ENCODE peak calls at places on chromosomes 1 and 21, in six cellular contexts. R is cardiac muscle cell; V is RWPE2; Z is lung; Y is CD8-positive, alpha-beta T cell; K is kidney. T is an unnamed sample. For H3K4me1, the result is how much of the 10 kb centered on the place peaks cover.

GRCh38 chr21:35375115-35375514 is 326.0 kb upstream of the RUNX1 start:
- DNase-seq in V (no peak), K (no peak), Z (no peak), R (no peak), Y (no peak), T (no peak)

GRCh38 chr1:112058815-112059450 is 69.5 kb upstream of the KCND3 start:
- DNase-seq in K (no peak), Z (no peak), V (no peak), Y (no peak), R (peak), T (no peak)

GRCh38 chr1:24435782-24436365 is 20.3 kb downstream of the NIPAL3 start:
- DNase-seq in Z (no peak), V (no peak), Y (no peak), K (no peak), R (no peak), T (no peak)

GRCh38 chr1:236942431-236942830 is 61.8 kb downstream of the MT1HL1 start:
- DNase-seq in Y (no peak), R (no peak), K (no peak), V (no peak), Z (no peak), T (no peak)

GRCh38 chr1:52925571-52926005 is 1.5 kb upstream of the SCP2 start:
- DNase-seq in K (no peak), R (no peak), Y (no peak), Z (no peak), V (no peak), T (no peak)

GRCh38 chr1:225592362-225592761 is 60.6 kb downstream of the ENAH start:
- DNase-seq in V (no peak), Z (no peak), Y (no peak), R (no peak), K (no peak), T (no peak)

GRCh38 chr21:43866233-43866632 is 1.2 kb downstream of the AGPAT3 start:
- DNase-seq in K (no peak), V (no peak), R (peak), Z (no peak), Y (no peak), T (no peak)

GRCh38 chr1:216457356-216457755 is 34.1 kb upstream of the USH2A start:
- DNase-seq in K (no peak), V (no peak), Z (no peak), R (peak), Y (no peak), T (no peak)

GRCh38 chr21:18265955-18266354 is 21.3 kb downstream of the CHODL start:
- DNase-seq in K (no peak), Y (no peak), V (no peak), R (no peak), Z (no peak), T (no peak)

GRCh38 chr1:19504796-19505693 is 19.7 kb upstream of the CAPZB start:
- DNase-seq in Z (no peak), V (no peak), Y (no peak), R (no peak), K (no peak), T (no peak)

GRCh38 chr1:241593186-241593585 is 47.0 kb downstream of the CHML start:
- DNase-seq in K (no peak), Z (no peak), R (no peak), Y (no peak), V (no peak), T (no peak)

GRCh38 chr1:186636786-186637185 is 43.4 kb downstream of the PTGS2 start:
- DNase-seq in Y (no peak), R (no peak), V (no peak), K (no peak), Z (no peak), T (no peak)

GRCh38 chr1:16061255-16061654 is 12.2 kb downstream of the FAM131C start:
- DNase-seq in Z (no peak), K (no peak), Y (no peak), V (no peak), R (no peak), T (peak)

GRCh38 chr1:170707959-170708666 is 44.2 kb downstream of the PRRX1 start:
- DNase-seq in K (no peak), V (no peak), Z (no peak), Y (no peak), R (no peak), T (peak)

GRCh38 chr1:179302076-179302475 is 8.5 kb downstream of the SOAT1 start:
- DNase-seq in V (no peak), Z (no peak), Y (no peak), R (no peak), K (no peak), T (no peak)

GRCh38 chr1:215243275-215244054 is 160.9 kb downstream of the KCNK2 start:
- DNase-seq in V (no peak), Z (no peak), Y (no peak), R (no peak), K (no peak), T (no peak)

GRCh38 chr1:6587261-6588005 is 7.6 kb downstream of the ZBTB48 start:
- DNase-seq in V (no peak), K (no peak), Z (no peak), Y (no peak), R (no peak), T (no peak)

GRCh38 chr1:6588128-6588892 is 8.5 kb downstream of the ZBTB48 start:
- DNase-seq in R (no peak), Z (peak), V (no peak), K (no peak), Y (no peak), T (no peak)

GRCh38 chr1:6590046-6590445 is 10.3 kb downstream of the ZBTB48 start:
- DNase-seq in R (no peak), K (no peak), Y (no peak), V (no peak), Z (no peak), T (no peak)

GRCh38 chr1:6591222-6591621 is 11.4 kb downstream of the ZBTB48 start:
- DNase-seq in Y (no peak), R (no peak), Z (no peak), K (no peak), V (no peak), T (no peak)

GRCh38 chr1:6588893-6589481 is 9.2 kb downstream of the ZBTB48 start:
- DNase-seq in Z (no peak), Y (no peak), K (no peak), R (no peak), V (no peak), T (no peak)
- H3K4me1 ChIP-seq in Z (under half), Y (under half), K (under half), R (under half), V (under half), T (under half)

DNA sequence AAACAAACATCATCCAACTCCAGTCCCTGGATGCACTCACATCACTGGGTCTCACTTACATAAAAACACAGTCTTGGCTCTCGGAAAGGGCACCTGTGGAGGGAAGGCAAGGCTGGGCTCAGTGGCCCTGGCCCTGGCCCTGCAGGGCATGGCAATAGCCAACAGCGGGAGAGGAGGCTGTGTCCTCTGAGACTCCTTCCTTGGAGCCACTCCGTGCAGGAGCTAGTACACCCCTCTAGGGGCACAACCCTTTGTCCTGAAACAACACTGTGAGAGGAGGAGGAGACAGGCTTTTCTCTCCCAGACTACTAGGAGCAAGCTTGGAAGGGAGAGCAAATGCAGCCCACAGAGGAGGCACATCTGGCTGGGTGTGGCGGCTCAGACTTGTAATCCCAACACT is 28.0 kb downstream of the URB1 start:
- DNase-seq in R (no peak), V (no peak), Z (no peak), Y (no peak), K (no peak), T (no peak)
- H3K27ac ChIP-seq in R (no peak), V (no peak), Z (no peak), Y (no peak), K (no peak), T (no peak)

DNA sequence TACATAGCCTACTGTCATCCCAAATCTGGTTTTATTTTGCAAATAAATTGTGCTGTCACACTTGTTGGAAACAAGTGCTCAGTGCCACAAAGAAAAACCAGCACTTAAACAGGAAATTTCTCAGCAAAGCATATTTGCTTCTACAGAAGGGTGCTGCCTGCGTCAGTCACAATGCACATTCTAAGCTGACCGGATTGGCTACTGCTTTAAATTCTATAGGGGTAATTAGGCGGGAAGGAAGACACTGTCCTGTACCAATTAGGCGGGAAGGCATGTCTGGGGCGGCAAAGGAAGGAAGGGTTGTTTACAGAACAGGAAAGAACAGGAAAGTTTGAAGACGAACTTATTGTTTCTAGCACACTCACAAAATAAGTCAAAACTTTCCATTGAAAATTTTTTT is 2.8 kb downstream of the IFI16 start:
- DNase-seq in Z (no peak), K (no peak), V (no peak), Y (peak), R (no peak), T (no peak)
- H3K4me1 ChIP-seq in Z (under half), K (under half), V (under half), Y (half or more), R (under half), T (under half)

DNA sequence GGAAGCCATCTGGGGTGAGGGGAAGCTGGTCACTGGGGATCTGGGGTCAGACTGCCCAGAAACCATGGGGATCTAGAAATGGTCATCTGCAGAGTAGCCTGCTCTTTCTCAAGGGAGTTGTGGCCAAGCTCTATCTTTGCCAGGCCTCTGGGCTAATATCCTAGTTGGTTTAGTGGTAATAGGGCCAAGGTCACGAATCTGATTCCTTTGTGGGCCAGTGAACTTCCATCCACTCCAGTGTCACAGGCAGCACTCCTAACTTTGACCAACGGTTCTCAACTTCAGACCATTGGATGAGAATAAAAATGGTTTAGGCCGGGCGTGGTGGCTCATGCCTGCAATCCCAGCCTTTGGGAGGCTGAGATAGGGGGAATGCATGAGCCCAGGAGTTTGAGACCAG is 28.1 kb upstream of the PPP2R5A start:
- DNase-seq in Z (no peak), Y (no peak), K (no peak), R (no peak), V (no peak), T (no peak)
- H3K27ac ChIP-seq in Z (no peak), Y (no peak), K (no peak), R (no peak), V (no peak), T (no peak)

DNA sequence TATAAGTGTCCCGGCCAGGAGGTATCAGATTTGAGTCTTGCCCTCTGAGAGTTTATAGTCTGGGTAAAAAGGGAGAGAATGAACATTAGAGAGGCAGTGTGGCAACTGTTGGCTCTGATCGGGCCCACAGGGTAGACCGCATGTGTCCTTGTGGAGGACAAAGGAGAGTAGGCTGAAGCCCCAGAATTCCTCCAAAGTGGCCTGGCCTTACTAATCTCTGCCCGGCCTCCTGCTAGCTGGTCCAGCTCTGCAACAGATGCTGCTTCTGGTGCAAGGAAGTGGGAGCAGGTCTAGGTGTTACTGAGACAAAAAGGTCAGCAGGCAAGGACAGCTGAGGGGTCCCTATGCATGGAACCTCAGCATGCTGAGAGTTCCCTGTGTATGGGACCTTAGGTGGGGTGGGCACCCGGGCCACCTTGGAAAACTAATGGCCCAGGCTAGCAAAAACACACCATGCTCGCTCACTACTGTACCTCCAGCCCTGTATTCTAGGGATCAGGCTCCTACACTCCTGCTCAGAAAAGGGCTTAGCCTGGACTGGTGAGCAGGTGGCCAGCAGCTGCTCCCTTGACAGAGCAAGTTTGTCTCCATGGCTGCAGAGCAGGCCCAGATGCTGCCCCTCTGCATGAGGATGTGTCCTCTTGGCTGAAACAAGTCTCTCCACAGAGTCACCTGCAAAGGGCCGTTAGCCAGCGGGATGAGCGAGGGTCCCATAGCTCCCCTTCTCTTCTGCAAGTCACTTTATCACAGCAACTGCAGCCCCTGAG is 30.3 kb upstream of the RGS16 start:
- DNase-seq in Z (no peak), R (no peak), K (no peak), Y (no peak), V (no peak), T (no peak)
- H3K4me1 ChIP-seq in Z (under half), R (under half), K (under half), Y (under half), V (under half), T (under half)

GRCh38 chr1:96772349-96772748 is 50.8 kb downstream of the PTBP2 start:
- DNase-seq in Y (no peak), V (no peak), R (no peak), K (no peak), Z (no peak), T (no peak)
- H3K27ac ChIP-seq in Y (no peak), V (no peak), R (no peak), K (no peak), Z (no peak), T (no peak)

DNA sequence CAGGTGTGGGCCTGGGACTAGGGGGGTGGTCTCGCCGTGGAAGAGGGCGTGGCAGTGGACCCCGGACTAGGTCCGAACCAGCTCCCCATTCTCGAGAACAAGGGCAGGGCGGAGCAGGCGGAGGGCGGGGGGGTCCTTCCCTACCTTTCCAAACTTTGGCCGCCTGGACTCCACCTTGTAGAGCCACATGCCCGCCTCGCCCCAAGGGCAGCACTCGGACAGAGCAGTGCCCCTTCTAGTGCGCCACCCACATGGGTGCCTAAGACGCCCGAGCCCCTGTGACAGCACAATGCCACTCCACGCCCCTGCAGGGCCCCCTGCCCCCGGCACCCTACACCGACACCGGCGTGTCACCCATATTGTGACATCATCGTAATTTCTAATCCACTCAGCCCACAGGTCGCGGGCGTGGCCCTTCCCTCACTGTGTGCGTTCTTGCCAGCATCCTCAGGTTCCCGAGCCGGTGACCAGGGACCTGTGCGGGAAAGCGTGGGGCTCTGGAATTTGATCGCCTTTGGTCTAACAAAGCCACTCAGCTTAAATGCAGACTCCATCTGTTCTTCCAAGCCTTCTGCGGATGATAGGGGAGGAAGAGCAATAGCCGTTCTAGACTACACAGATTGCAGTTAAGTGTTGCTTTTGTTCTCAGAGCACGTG is 553 bp upstream of the STMN1 start:
- DNase-seq in Y (no peak), Z (no peak), V (no peak), R (peak), K (no peak), T (no peak)
- H3K4me1 ChIP-seq in Y (under half), Z (under half), V (under half), R (under half), K (under half), T (under half)

DNA sequence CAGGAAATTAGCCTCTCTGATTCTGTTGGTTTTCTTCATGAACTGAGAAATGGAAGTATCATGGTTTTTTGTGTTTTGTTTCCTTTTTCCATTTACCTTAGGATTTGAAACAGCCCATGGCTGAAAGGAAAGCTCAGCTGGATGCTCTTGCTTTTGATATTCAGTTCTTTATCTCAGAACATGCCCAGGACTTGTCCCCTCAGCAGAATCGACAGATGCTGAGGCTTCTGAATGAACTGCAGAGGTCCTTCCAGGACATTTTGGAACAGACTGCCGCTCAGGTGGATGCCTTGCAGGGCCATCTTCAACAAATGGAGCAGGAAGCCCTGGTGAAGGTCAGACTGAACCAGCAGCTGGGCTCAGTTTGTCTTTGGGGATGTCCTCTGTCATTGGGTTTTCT is 142.4 kb downstream of the MACF1 start:
- DNase-seq in K (no peak), V (no peak), R (no peak), Z (no peak), Y (no peak), T (no peak)
- H3K27ac ChIP-seq in K (no peak), V (no peak), R (no peak), Z (no peak), Y (no peak), T (no peak)

DNA sequence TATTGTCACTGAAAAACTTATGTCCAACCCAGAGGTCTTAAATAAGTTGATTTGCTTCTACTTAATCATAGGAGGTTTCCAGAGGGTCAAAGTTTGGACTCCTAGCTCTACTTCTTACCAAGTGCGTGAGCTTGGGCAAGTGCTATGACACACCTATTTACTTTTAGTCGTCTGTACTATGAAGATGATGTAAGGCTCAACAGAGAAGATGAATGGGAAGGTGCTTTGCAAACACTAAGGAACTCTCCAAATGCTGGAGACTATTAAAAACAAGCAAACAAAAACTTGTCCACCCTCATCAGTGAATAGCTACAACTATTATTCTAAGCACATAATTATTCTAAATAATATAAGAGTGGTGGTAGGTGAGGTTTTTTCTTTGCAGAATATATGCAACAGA is 232.3 kb upstream of the USP24 start:
- DNase-seq in R (no peak), K (no peak), Z (no peak), V (no peak), Y (no peak), T (peak)
- H3K4me1 ChIP-seq in R (under half), K (under half), Z (under half), V (under half), Y (under half), T (under half)

T was measured in PC-9.